ENCODE peak calls at places on chromosomes 4 and X, in six cellular contexts. J, E, O, T, L and Y are unnamed samples.

GRCh38 chrX:19030805-19031204 is 46.9 kb upstream of the PHKA2 start:
- DNase-seq in J (no peak), E (peak; percentile 80), O (no peak), T (no peak), L (no peak), Y (no peak)

GRCh38 chr4:147927377-147928137 is 195.7 kb downstream of the ARHGAP10 start:
- DNase-seq in J (no peak), E (peak; percentile 24), O (peak; percentile 26), T (no peak), L (peak; percentile 62), Y (no peak)

GRCh38 chrX:112536544-112536943 is 143.2 kb downstream of the LHFPL1 start:
- DNase-seq in J (no peak), E (no peak), O (peak; percentile 58), T (no peak), L (no peak), Y (no peak)

GRCh38 chrX:24357101-24357500 is 3.3 kb upstream of the SUPT20HL1 start:
- DNase-seq in J (no peak), E (no peak), O (no peak), T (peak; percentile 52), L (no peak), Y (no peak)

GRCh38 chrX:3743821-3744439 is 30.5 kb upstream of the PRKX start:
- DNase-seq in J (no peak), E (no peak), O (no peak), T (no peak), L (no peak), Y (peak; percentile 1)

GRCh38 chr4:167114416-167114971 is 119.8 kb downstream of the SPOCK3 start:
- DNase-seq in J (no peak), E (no peak), O (no peak), T (no peak), L (no peak), Y (no peak)

GRCh38 chrX:45769919-45770582 is 569.4 kb upstream of the DIPK2B start:
- DNase-seq in J (peak; percentile 85), E (peak; percentile 78), O (no peak), T (peak; percentile 90), L (peak; percentile 80), Y (peak; percentile 70)

GRCh38 chr4:184100297-184100885 is 117.3 kb downstream of the ENPP6 start:
- DNase-seq in J (peak; percentile 88), E (peak; percentile 35), O (peak; percentile 94), T (peak; percentile 38), L (no peak), Y (peak; percentile 38)

GRCh38 chr4:164383187-164384181 is 370.4 kb upstream of the SMIM31 start:
- DNase-seq in J (peak; percentile 60), E (no peak), O (peak; percentile 65), T (no peak), L (peak; percentile 42), Y (peak; percentile 13)

DNA sequence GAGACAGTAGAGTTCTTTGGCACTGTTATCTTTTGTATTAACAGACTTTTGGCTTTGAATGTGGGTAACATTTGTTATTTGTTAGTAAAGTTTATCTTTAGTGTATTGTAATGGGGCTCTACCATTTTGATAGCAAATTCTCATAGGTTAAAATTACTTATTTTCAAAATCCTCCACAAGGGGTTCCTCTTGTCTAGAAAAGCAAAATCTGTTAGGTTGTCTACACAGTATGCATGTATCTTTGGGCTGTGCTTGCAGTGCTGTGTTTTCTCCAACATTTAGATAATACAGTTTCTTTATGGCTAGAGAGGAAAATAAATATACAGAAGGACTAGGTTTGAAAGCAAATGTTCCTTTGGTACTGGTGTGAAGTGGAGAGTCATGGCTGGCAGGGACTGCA is 40.2 kb downstream of the POLR2B start:
- DNase-seq in J (no peak), E (no peak), O (no peak), T (peak; percentile 45), L (no peak), Y (no peak)
- H3K27me3 ChIP-seq in J (no peaks in the 10 kb centered on the region), E (no peaks in the 10 kb centered on the region), O (no peaks in the 10 kb centered on the region), T (no peaks in the 10 kb centered on the region), L (no peaks in the 10 kb centered on the region), Y (no peaks in the 10 kb centered on the region)

GRCh38 chr4:54213001-54213400 is 16.1 kb upstream of the PDGFRA start:
- DNase-seq in J (no peak), E (no peak), O (no peak), T (peak; percentile 54), L (no peak), Y (no peak)
- H3K27me3 ChIP-seq in J (peaks cover 3% of the 10 kb centered on the region), E (no peaks in the 10 kb centered on the region), O (peaks cover 1% of the 10 kb centered on the region), T (no peaks in the 10 kb centered on the region), L (no peaks in the 10 kb centered on the region), Y (no peaks in the 10 kb centered on the region)

DNA sequence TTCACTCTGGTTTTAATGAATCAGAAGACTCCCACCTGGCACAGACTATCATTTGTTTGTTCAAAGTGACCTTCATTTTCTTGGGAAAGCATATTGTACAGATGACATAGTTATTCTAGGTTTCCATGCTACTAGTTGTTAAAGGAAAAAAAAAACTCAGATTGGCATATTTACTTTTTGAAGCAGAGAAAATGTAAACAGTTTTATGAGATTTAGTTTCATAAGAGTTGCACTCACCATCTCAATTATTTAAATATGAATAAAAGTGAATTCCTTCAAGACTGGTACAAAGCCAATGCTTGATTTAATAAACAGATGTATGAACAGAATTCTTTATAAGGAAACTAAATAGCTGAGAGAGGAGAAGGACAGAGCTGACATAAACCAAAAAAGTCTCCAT is 280.3 kb upstream of the UGT8 start:
- DNase-seq in J (no peak), E (peak; percentile 45), O (no peak), T (no peak), L (no peak), Y (no peak)
- H3K27me3 ChIP-seq in J (no peaks in the 10 kb centered on the region), E (no peaks in the 10 kb centered on the region), O (no peaks in the 10 kb centered on the region), T (no peaks in the 10 kb centered on the region), L (no peaks in the 10 kb centered on the region), Y (no peaks in the 10 kb centered on the region)

GRCh38 chr4:1208970-1209704 is 36.8 kb upstream of the SPON2 start:
- DNase-seq in J (peak; percentile 64), E (no peak), O (peak; percentile 63), T (peak; percentile 69), L (peak; percentile 50), Y (peak; percentile 50)

GRCh38 chr4:1207157-1207470 is 34.7 kb upstream of the SPON2 start:
- DNase-seq in J (peak; percentile 58), E (no peak), O (no peak), T (no peak), L (peak; percentile 45), Y (no peak)

GRCh38 chr4:1206299-1207156 is 34.1 kb upstream of the SPON2 start:
- DNase-seq in J (no peak), E (no peak), O (peak; percentile 65), T (no peak), L (peak; percentile 38), Y (peak; percentile 11)

GRCh38 chr4:1208266-1208961 is 36.0 kb upstream of the SPON2 start:
- DNase-seq in J (peak; percentile 66), E (no peak), O (peak; percentile 79), T (peak; percentile 53), L (peak; percentile 52), Y (peak; percentile 20)

DNA sequence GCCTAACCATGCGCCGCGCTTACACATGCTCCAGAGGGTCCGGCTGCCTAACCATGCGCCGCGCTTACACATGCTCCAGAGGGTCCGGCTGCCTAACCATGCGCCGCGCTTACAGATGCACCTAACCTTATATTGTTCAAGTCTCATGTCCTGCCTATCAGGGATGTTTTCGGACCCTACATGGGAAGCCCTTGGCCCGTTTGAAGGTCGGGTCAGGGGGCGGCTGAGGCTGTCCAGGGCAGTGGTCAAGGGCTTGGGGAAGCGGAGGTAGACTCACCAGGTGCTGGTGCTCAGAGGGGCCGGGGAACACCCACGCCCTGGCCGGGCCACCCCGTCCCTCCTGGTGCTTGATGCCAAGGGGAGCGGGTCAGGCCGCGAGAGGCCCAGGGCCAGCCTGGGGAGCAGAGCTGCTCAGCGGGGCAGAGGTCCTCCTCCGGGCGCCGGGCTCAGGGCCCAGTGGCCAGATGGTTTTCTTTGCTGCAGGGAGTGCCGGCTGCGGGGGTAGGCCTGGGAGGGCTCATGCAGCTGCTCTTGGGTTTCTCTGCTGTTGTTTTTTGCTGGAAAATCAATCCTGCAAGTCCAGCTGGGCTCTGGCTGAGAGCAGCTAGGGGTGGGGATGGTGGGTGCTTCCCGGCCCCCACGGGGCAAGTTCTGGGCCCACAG is 35.4 kb upstream of the SPON2 start:
- DNase-seq in J (peak; percentile 81), E (peak; percentile 3), O (peak; percentile 73), T (peak; percentile 89), L (peak; percentile 73), Y (peak; percentile 80)
- H3K27me3 ChIP-seq in J (no peaks in the 10 kb centered on the region), E (no peaks in the 10 kb centered on the region), O (no peaks in the 10 kb centered on the region), T (no peaks in the 10 kb centered on the region), L (no peaks in the 10 kb centered on the region), Y (no peaks in the 10 kb centered on the region)

GRCh38 chrX:23287191-23287764 is 47.4 kb upstream of the PTCHD1 start:
- DNase-seq in J (no peak), E (no peak), O (no peak), T (no peak), L (no peak), Y (no peak)

DNA sequence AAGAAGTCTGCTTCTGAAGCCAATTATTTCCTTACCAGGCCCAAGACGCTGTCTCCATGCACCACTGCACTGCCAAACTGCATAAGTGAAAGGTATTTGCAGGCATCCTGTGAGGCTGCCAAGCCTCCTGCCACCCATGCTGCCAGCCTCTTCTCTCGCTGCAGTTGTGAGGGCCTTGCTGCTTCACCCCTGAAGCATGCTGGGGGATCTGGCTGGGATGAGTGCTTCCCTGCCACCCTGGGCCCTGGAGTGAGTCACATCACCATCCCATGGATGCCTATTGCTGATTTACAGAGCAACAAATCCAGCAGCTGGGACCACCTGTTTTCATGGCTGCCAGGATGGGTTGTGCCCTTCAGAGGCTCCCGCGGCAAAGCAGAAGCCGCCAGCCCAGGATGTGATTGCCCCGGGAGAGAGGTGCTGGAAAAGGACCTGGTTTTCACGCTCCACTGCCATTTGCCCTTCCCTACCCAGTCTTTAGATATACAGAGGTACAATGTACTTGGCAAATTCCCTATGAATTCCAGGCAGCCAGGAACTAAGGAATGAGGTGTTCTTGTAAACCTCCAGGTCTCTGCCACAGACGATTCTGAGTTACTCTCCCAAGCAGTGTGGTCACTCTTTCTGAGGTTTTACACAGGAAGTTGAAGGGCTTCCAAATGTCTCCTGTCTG is 41.5 kb upstream of the PTCHD1 start:
- DNase-seq in J (no peak), E (peak; percentile 49), O (no peak), T (no peak), L (no peak), Y (no peak)
- H3K27me3 ChIP-seq in J (no peaks in the 10 kb centered on the region), E (no peaks in the 10 kb centered on the region), O (no peaks in the 10 kb centered on the region), T (no peaks in the 10 kb centered on the region), L (no peaks in the 10 kb centered on the region), Y (no peaks in the 10 kb centered on the region)

GRCh38 chr4:153579410-153579809 is 104.7 kb upstream of the TLR2 start:
- DNase-seq in J (no peak), E (no peak), O (no peak), T (no peak), L (no peak), Y (no peak)
- H3K27me3 ChIP-seq in J (no peaks in the 10 kb centered on the region), E (no peaks in the 10 kb centered on the region), O (no peaks in the 10 kb centered on the region), T (no peaks in the 10 kb centered on the region), L (no peaks in the 10 kb centered on the region), Y (no peaks in the 10 kb centered on the region)

DNA sequence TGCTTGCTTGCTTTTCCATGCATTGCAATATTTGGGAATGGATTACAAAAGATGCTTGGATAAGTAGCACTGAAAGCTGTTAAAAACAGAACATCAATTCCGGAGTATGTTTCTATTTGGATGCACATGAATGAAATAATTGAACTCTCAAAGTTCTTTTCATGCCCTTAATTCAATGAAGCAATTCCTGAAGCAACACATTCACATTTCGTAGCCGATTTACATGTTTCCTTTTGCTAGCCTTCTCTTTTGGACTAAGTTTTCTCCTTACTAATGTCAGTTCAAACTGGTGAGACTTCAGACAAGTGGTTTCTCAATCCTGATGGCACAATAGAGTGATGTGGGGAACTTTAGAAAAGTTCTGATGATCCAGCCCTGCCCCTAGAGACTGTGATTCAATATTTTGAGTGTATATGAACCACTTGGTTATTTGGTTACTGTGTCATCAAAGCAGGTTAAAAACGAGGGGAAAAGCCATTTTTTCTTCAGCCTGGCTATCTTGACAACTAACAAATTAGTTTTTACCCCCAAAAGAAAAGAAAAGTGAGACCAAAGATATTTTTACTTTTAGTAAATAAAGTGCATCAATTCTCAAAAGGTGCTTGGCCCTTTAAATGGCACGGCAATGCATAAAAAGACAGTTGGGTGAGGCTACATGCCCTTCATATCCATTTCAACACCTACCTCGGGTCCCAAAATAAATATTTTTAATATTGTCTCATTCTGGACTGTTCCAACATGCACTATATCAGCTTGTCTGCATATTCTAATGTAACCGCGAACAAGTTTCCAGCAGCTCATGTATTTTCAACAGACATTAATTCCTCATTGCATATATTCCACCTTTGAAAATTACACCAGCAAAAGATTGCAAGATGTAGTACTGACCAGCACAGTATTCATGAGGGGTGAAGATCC is 90.1 kb upstream of the RPL34 start:
- DNase-seq in J (no peak), E (no peak), O (no peak), T (no peak), L (no peak), Y (no peak)
- H3K27me3 ChIP-seq in J (no peaks in the 10 kb centered on the region), E (no peaks in the 10 kb centered on the region), O (no peaks in the 10 kb centered on the region), T (no peaks in the 10 kb centered on the region), L (no peaks in the 10 kb centered on the region), Y (no peaks in the 10 kb centered on the region)